ENCODE peak calls at places on chromosomes 12 and 14, in ten cellular contexts. One of them, this sample, is unnamed.

GRCh38 chr14:30551460-30551859 is 7.5 kb upstream of the G2E3 start:
- DNase-seq in adrenal gland: no peak
- DNase-seq in keratinocyte: no peak
- DNase-seq in transverse colon: no peak
- DNase-seq in HCT116: no peak
- DNase-seq in tibial artery: no peak
- DNase-seq in CD8-positive, alpha-beta T cell: no peak
- DNase-seq in ascending aorta: no peak
- DNase-seq in lower leg skin: no peak
- DNase-seq in cardiac muscle cell: no peak
- DNase-seq in this sample: no peak

GRCh38 chr12:92439397-92439779 is 263.4 kb upstream of the PLEKHG7 start:
- DNase-seq in adrenal gland: peak
- DNase-seq in keratinocyte: no peak
- DNase-seq in transverse colon: no peak
- DNase-seq in HCT116: no peak
- DNase-seq in tibial artery: no peak
- DNase-seq in CD8-positive, alpha-beta T cell: no peak
- DNase-seq in ascending aorta: peak
- DNase-seq in lower leg skin: no peak
- DNase-seq in cardiac muscle cell: peak
- DNase-seq in this sample: no peak

GRCh38 chr12:101920906-101921305 is 43.5 kb downstream of the DRAM1 start:
- DNase-seq in adrenal gland: no peak
- DNase-seq in keratinocyte: no peak
- DNase-seq in transverse colon: no peak
- DNase-seq in HCT116: no peak
- DNase-seq in tibial artery: no peak
- DNase-seq in CD8-positive, alpha-beta T cell: no peak
- DNase-seq in ascending aorta: no peak
- DNase-seq in lower leg skin: no peak
- DNase-seq in cardiac muscle cell: no peak
- DNase-seq in this sample: no peak

GRCh38 chr14:96940009-96940408 is 142.8 kb downstream of the VRK1 start:
- DNase-seq in adrenal gland: no peak
- DNase-seq in keratinocyte: no peak
- DNase-seq in transverse colon: no peak
- DNase-seq in HCT116: no peak
- DNase-seq in tibial artery: no peak
- DNase-seq in CD8-positive, alpha-beta T cell: no peak
- DNase-seq in ascending aorta: no peak
- DNase-seq in lower leg skin: no peak
- DNase-seq in cardiac muscle cell: no peak
- DNase-seq in this sample: no peak

GRCh38 chr12:110124184-110124995 is at the start of gene IFT81:
- DNase-seq in adrenal gland: peak
- DNase-seq in keratinocyte: peak
- DNase-seq in transverse colon: peak
- DNase-seq in HCT116: peak
- DNase-seq in tibial artery: peak
- DNase-seq in CD8-positive, alpha-beta T cell: peak
- DNase-seq in ascending aorta: peak
- DNase-seq in lower leg skin: peak
- DNase-seq in cardiac muscle cell: peak
- DNase-seq in this sample: peak

GRCh38 chr12:64813733-64814132 is 10.7 kb upstream of the TBC1D30 start:
- DNase-seq in adrenal gland: no peak
- DNase-seq in keratinocyte: no peak
- DNase-seq in transverse colon: no peak
- DNase-seq in HCT116: no peak
- DNase-seq in tibial artery: no peak
- DNase-seq in CD8-positive, alpha-beta T cell: no peak
- DNase-seq in ascending aorta: no peak
- DNase-seq in lower leg skin: no peak
- DNase-seq in cardiac muscle cell: no peak
- DNase-seq in this sample: no peak

GRCh38 chr12:104573-105081 is 38.1 kb downstream of the IQSEC3 start:
- DNase-seq in adrenal gland: no peak
- DNase-seq in keratinocyte: no peak
- DNase-seq in transverse colon: peak
- DNase-seq in HCT116: no peak
- DNase-seq in tibial artery: peak
- DNase-seq in CD8-positive, alpha-beta T cell: peak
- DNase-seq in ascending aorta: no peak
- DNase-seq in lower leg skin: no peak
- DNase-seq in cardiac muscle cell: peak
- DNase-seq in this sample: no peak

GRCh38 chr12:111330800-111331752 is 37.8 kb downstream of the PHETA1 start:
- DNase-seq in adrenal gland: no peak
- DNase-seq in keratinocyte: no peak
- DNase-seq in transverse colon: no peak
- DNase-seq in HCT116: peak
- DNase-seq in tibial artery: no peak
- DNase-seq in CD8-positive, alpha-beta T cell: no peak
- DNase-seq in ascending aorta: no peak
- DNase-seq in lower leg skin: no peak
- DNase-seq in cardiac muscle cell: peak
- DNase-seq in this sample: no peak

GRCh38 chr12:109734219-109735000 is 20.8 kb downstream of the FAM222A start:
- DNase-seq in adrenal gland: peak
- DNase-seq in keratinocyte: no peak
- DNase-seq in transverse colon: peak
- DNase-seq in HCT116: no peak
- DNase-seq in tibial artery: peak
- DNase-seq in CD8-positive, alpha-beta T cell: no peak
- DNase-seq in ascending aorta: peak
- DNase-seq in lower leg skin: peak
- DNase-seq in cardiac muscle cell: peak
- DNase-seq in this sample: no peak

GRCh38 chr12:88546851-88547250 is 33.4 kb downstream of the KITLG start:
- DNase-seq in adrenal gland: no peak
- DNase-seq in keratinocyte: no peak
- DNase-seq in transverse colon: no peak
- DNase-seq in HCT116: no peak
- DNase-seq in tibial artery: no peak
- DNase-seq in CD8-positive, alpha-beta T cell: no peak
- DNase-seq in ascending aorta: no peak
- DNase-seq in lower leg skin: no peak
- DNase-seq in cardiac muscle cell: peak
- DNase-seq in this sample: no peak

GRCh38 chr14:52380294-52380693 is 66.2 kb downstream of the PTGER2 start:
- DNase-seq in adrenal gland: no peak
- DNase-seq in keratinocyte: no peak
- DNase-seq in transverse colon: no peak
- DNase-seq in HCT116: no peak
- DNase-seq in tibial artery: no peak
- DNase-seq in CD8-positive, alpha-beta T cell: no peak
- DNase-seq in ascending aorta: no peak
- DNase-seq in lower leg skin: no peak
- DNase-seq in cardiac muscle cell: peak
- DNase-seq in this sample: no peak

GRCh38 chr12:66149702-66150398 is 19.3 kb upstream of the LLPH start:
- DNase-seq in adrenal gland: peak
- DNase-seq in keratinocyte: no peak
- DNase-seq in transverse colon: peak
- DNase-seq in HCT116: no peak
- DNase-seq in tibial artery: no peak
- DNase-seq in CD8-positive, alpha-beta T cell: no peak
- DNase-seq in ascending aorta: no peak
- DNase-seq in lower leg skin: no peak
- DNase-seq in cardiac muscle cell: peak
- DNase-seq in this sample: no peak

GRCh38 chr14:53715390-53715730 is 241.3 kb downstream of the BMP4 start:
- DNase-seq in adrenal gland: no peak
- DNase-seq in keratinocyte: no peak
- DNase-seq in transverse colon: no peak
- DNase-seq in HCT116: peak
- DNase-seq in tibial artery: no peak
- DNase-seq in CD8-positive, alpha-beta T cell: no peak
- DNase-seq in ascending aorta: no peak
- DNase-seq in lower leg skin: no peak
- DNase-seq in cardiac muscle cell: peak
- DNase-seq in this sample: no peak

GRCh38 chr14:33567003-33567735 is 383.7 kb downstream of the EGLN3 start:
- DNase-seq in adrenal gland: no peak
- DNase-seq in keratinocyte: no peak
- DNase-seq in transverse colon: no peak
- DNase-seq in HCT116: no peak
- DNase-seq in tibial artery: no peak
- DNase-seq in CD8-positive, alpha-beta T cell: no peak
- DNase-seq in ascending aorta: no peak
- DNase-seq in lower leg skin: no peak
- DNase-seq in cardiac muscle cell: no peak
- DNase-seq in this sample: no peak

DNA sequence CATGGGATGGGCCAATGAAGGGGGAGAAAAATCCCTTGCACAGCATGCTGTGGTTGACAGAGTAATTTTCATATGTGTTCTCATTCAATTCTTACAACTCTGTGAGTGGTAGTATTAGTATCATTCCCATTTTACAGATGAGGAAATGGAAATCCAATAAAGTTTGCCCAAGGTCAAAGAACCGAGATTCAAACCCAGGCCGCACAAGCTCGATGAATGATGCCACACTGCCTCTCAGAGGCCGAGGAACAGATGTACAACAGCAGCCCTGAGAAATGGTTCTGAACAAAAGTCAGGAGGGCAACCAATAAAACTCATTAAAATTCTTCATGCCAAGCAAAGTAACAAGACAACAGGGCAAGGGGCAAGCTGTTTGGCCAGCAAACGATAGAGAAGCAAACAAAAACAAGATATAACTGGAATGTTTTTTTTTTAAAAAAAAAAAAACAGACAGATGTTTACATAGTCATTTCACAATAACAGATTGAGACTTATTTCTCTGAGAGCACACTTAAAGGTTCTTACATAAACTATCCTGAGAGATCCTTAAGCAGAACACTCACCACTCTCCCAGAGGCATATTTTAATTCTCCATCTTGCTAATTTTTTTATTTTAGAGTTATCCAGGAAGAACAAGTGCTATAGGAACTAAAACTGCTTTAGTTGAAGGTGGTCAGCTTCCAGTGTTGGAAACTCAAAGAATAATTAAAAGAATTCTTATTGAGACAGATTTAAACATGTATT is 85.8 kb downstream of the EXOC5 start:
- DNase-seq in adrenal gland: no peak
- DNase-seq in keratinocyte: no peak
- DNase-seq in transverse colon: no peak
- DNase-seq in HCT116: peak
- DNase-seq in tibial artery: no peak
- DNase-seq in CD8-positive, alpha-beta T cell: no peak
- DNase-seq in ascending aorta: no peak
- DNase-seq in lower leg skin: no peak
- DNase-seq in cardiac muscle cell: peak
- DNase-seq in this sample: no peak
- TF ChIP-seq CTCF in adrenal gland: no peak
- TF ChIP-seq CTCF in keratinocyte: peak
- TF ChIP-seq CTCF in transverse colon: no peak
- TF ChIP-seq CTCF in HCT116: peak
- TF ChIP-seq CTCF in tibial artery: no peak
- TF ChIP-seq CTCF in CD8-positive, alpha-beta T cell: no peak
- TF ChIP-seq CTCF in ascending aorta: no peak
- TF ChIP-seq CTCF in lower leg skin: no peak
- TF ChIP-seq CTCF in cardiac muscle cell: peak
- TF ChIP-seq CTCF in this sample: peak

GRCh38 chr12:57756406-57757341 is 1.8 kb downstream of the MARCHF9 start:
- DNase-seq in adrenal gland: no peak
- DNase-seq in keratinocyte: no peak
- DNase-seq in transverse colon: peak
- DNase-seq in HCT116: no peak
- DNase-seq in tibial artery: no peak
- DNase-seq in CD8-positive, alpha-beta T cell: peak
- DNase-seq in ascending aorta: no peak
- DNase-seq in lower leg skin: no peak
- DNase-seq in cardiac muscle cell: peak
- DNase-seq in this sample: no peak
- H3K4me3 ChIP-seq in adrenal gland: no peak
- H3K4me3 ChIP-seq in keratinocyte: peak
- H3K4me3 ChIP-seq in transverse colon: peak
- H3K4me3 ChIP-seq in HCT116: peak
- H3K4me3 ChIP-seq in tibial artery: peak
- H3K4me3 ChIP-seq in CD8-positive, alpha-beta T cell: peak
- H3K4me3 ChIP-seq in ascending aorta: peak
- H3K4me3 ChIP-seq in lower leg skin: no peak
- H3K4me3 ChIP-seq in cardiac muscle cell: peak
- H3K4me3 ChIP-seq in this sample: peak

DNA sequence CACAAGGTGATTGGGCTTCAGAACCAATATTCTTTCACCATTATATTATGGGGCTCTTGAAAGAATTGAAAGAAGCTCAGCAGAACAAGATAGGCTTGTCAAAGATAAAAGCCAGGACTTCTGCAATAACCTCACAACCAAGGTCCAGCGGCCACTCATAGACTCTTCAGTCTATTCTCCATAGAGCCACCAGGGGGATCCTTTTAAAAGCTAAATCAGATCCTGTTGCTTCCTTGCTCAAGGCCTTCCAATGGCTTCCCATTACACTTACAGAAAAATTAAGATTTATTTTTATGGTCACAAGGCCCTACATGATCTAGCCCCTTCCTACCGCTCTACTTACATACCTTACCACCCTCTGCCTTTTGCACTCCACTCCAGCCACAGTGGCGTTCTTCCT is 169.6 kb downstream of the C12orf42 start:
- DNase-seq in adrenal gland: no peak
- DNase-seq in keratinocyte: no peak
- DNase-seq in transverse colon: no peak
- DNase-seq in HCT116: peak
- DNase-seq in tibial artery: no peak
- DNase-seq in CD8-positive, alpha-beta T cell: no peak
- DNase-seq in ascending aorta: no peak
- DNase-seq in lower leg skin: no peak
- DNase-seq in cardiac muscle cell: no peak
- DNase-seq in this sample: peak
- TF ChIP-seq CTCF in adrenal gland: no peak
- TF ChIP-seq CTCF in keratinocyte: peak
- TF ChIP-seq CTCF in transverse colon: no peak
- TF ChIP-seq CTCF in HCT116: peak
- TF ChIP-seq CTCF in tibial artery: no peak
- TF ChIP-seq CTCF in CD8-positive, alpha-beta T cell: no peak
- TF ChIP-seq CTCF in ascending aorta: no peak
- TF ChIP-seq CTCF in lower leg skin: no peak
- TF ChIP-seq CTCF in cardiac muscle cell: no peak
- TF ChIP-seq CTCF in this sample: peak

DNA sequence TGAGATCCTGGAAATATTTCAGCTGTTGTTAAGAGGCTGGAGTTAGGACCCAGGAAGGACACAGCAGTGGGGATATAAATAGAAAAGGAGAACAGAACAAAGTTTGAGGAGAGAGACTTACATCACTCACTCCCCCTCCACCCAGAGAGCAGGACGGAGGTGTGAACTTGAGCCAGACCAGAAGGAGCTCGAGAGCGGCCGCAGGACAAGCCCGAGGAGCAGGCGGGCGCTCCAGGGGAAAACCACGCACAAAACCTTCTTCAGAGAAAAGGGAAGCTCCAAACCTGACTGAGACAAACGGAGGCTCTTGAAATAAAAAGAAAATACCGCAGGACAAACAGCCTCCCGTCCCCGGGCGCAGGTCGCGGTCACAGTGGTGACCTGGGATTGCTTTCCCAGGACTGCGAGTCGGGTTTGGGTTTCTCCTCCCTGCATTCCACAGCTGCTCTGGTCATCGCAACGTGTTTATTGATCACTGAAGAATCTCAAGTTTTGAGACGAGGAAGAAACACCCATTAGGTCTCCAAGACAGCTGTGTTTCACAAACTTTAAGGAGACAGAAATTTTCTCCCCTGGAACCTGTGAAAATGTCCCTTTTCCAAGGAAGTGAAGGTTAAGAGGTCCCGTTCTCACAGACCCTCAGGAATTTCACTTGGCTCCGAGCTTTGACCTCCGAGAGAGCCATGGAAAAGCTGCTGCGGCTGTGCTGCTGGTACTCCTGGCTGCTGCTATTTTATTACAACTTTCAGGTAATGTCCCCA is at the start of gene ADGRD1:
- DNase-seq in adrenal gland: no peak
- DNase-seq in keratinocyte: no peak
- DNase-seq in transverse colon: peak
- DNase-seq in HCT116: no peak
- DNase-seq in tibial artery: peak
- DNase-seq in CD8-positive, alpha-beta T cell: no peak
- DNase-seq in ascending aorta: peak
- DNase-seq in lower leg skin: peak
- DNase-seq in cardiac muscle cell: peak
- DNase-seq in this sample: no peak
- H3K4me3 ChIP-seq in adrenal gland: no peak
- H3K4me3 ChIP-seq in keratinocyte: no peak
- H3K4me3 ChIP-seq in transverse colon: peak
- H3K4me3 ChIP-seq in HCT116: no peak
- H3K4me3 ChIP-seq in tibial artery: peak
- H3K4me3 ChIP-seq in CD8-positive, alpha-beta T cell: no peak
- H3K4me3 ChIP-seq in ascending aorta: peak
- H3K4me3 ChIP-seq in lower leg skin: peak
- H3K4me3 ChIP-seq in cardiac muscle cell: peak
- H3K4me3 ChIP-seq in this sample: no peak

This sample was measured in LNCaP clone FGC.